ENCODE peak calls at places on chromosomes 11 and 22, in four cellular contexts. One of them, this sample, is unnamed. For H3K4me1, the result is how much of the 10 kb centered on the place peaks cover.

GRCh38 chr22:36963302-36963701 is 49.9 kb downstream of the CSF2RB start:
- DNase-seq in A549: no peak
- DNase-seq in astrocyte: no peak
- DNase-seq in A673: no peak
- DNase-seq in this sample: no peak

GRCh38 chr11:47099213-47099917 is 77.3 kb downstream of the ARFGAP2 start:
- DNase-seq in astrocyte: peak
- DNase-seq in A673: peak
- DNase-seq in A549: no peak
- DNase-seq in this sample: no peak

GRCh38 chr22:42947211-42947990 is 67.5 kb downstream of the PACSIN2 start:
- DNase-seq in astrocyte: no peak
- DNase-seq in A673: no peak
- DNase-seq in A549: peak
- DNase-seq in this sample: no peak

GRCh38 chr11:102309621-102310541 is 7.4 kb upstream of the BIRC3 start:
- DNase-seq in A673: peak
- DNase-seq in astrocyte: no peak
- DNase-seq in A549: peak
- DNase-seq in this sample: no peak

GRCh38 chr22:49967333-49968241 is 7.0 kb downstream of the PIM3 start:
- DNase-seq in astrocyte: no peak
- DNase-seq in A673: no peak
- DNase-seq in A549: no peak
- DNase-seq in this sample: no peak

GRCh38 chr11:118911113-118911879 is 14.4 kb downstream of the BCL9L start:
- DNase-seq in astrocyte: peak
- DNase-seq in A673: peak
- DNase-seq in A549: peak
- DNase-seq in this sample: peak

GRCh38 chr11:47886096-47886495 is 37.9 kb upstream of the NUP160 start:
- DNase-seq in astrocyte: peak
- DNase-seq in A549: peak
- DNase-seq in A673: no peak
- DNase-seq in this sample: peak

GRCh38 chr22:49561976-49562375 is 265.7 kb downstream of the BRD1 start:
- DNase-seq in A549: no peak
- DNase-seq in A673: no peak
- DNase-seq in astrocyte: no peak
- DNase-seq in this sample: no peak

GRCh38 chr11:129247129-129247528 is 55.0 kb upstream of the ARHGAP32 start:
- DNase-seq in A549: peak
- DNase-seq in A673: peak
- DNase-seq in astrocyte: peak
- DNase-seq in this sample: no peak

GRCh38 chr11:71244116-71244815 is 8.1 kb downstream of the SHANK2 start:
- DNase-seq in A673: no peak
- DNase-seq in astrocyte: no peak
- DNase-seq in A549: no peak
- DNase-seq in this sample: no peak

GRCh38 chr11:57638005-57638760 is 11.5 kb downstream of the YPEL4 start:
- DNase-seq in A549: peak
- DNase-seq in astrocyte: peak
- DNase-seq in A673: peak
- DNase-seq in this sample: peak

GRCh38 chr11:12692238-12693074 is 18.2 kb downstream of the TEAD1 start:
- DNase-seq in A673: peak
- DNase-seq in A549: peak
- DNase-seq in astrocyte: peak
- DNase-seq in this sample: no peak
- H3K4me1 ChIP-seq in A673: half or more
- H3K4me1 ChIP-seq in A549: half or more
- H3K4me1 ChIP-seq in astrocyte: half or more
- H3K4me1 ChIP-seq in this sample: half or more

GRCh38 chr11:2388431-2389024 is 11.4 kb downstream of the CD81 start:
- DNase-seq in astrocyte: no peak
- DNase-seq in A549: no peak
- DNase-seq in A673: no peak
- DNase-seq in this sample: no peak

GRCh38 chr11:2384723-2385041 is 7.6 kb downstream of the CD81 start:
- DNase-seq in A549: no peak
- DNase-seq in astrocyte: no peak
- DNase-seq in A673: no peak
- DNase-seq in this sample: no peak

GRCh38 chr11:2385156-2386151 is 8.3 kb downstream of the CD81 start:
- DNase-seq in astrocyte: no peak
- DNase-seq in A673: no peak
- DNase-seq in A549: no peak
- DNase-seq in this sample: no peak

GRCh38 chr11:2387266-2387982 is 10.3 kb downstream of the CD81 start:
- DNase-seq in A673: no peak
- DNase-seq in A549: no peak
- DNase-seq in astrocyte: no peak
- DNase-seq in this sample: no peak

DNA sequence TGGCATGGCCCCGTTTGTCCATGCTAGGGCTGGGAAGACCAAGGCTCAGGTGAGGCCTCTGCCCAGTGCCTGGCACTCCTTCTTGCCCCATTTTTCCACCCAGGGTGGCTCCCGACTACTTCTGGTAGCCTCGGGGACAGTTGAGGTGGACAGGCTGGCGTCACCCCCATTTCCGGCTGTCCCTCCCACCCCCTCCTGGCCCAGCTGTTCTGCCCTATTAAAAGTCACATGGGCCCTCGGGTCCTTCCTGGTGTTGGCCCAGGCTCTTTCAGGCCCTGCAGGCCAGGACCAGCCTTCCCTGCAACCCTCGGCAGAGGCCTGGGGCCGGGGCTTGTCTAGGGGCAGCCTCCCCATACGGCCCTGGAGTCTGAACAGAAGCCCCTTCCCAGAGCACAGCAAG is 9.5 kb downstream of the CD81 start:
- DNase-seq in A549: no peak
- DNase-seq in A673: no peak
- DNase-seq in astrocyte: no peak
- DNase-seq in this sample: no peak
- H3K4me1 ChIP-seq in A549: under half
- H3K4me1 ChIP-seq in A673: under half
- H3K4me1 ChIP-seq in astrocyte: under half
- H3K4me1 ChIP-seq in this sample: under half

GRCh38 chr11:72782081-72782920 is 11.5 kb downstream of the STARD10 start:
- DNase-seq in A549: no peak
- DNase-seq in A673: no peak
- DNase-seq in astrocyte: no peak
- DNase-seq in this sample: peak

GRCh38 chr11:72780291-72781062 is 13.4 kb downstream of the STARD10 start:
- DNase-seq in A673: no peak
- DNase-seq in A549: no peak
- DNase-seq in astrocyte: no peak
- DNase-seq in this sample: peak

GRCh38 chr11:72779495-72780128 is 14.2 kb downstream of the STARD10 start:
- DNase-seq in A549: no peak
- DNase-seq in A673: no peak
- DNase-seq in astrocyte: no peak
- DNase-seq in this sample: no peak

GRCh38 chr11:72781313-72782080 is 12.3 kb downstream of the STARD10 start:
- DNase-seq in A673: peak
- DNase-seq in astrocyte: no peak
- DNase-seq in A549: no peak
- DNase-seq in this sample: no peak

GRCh38 chr11:72781063-72781312 is 12.9 kb downstream of the STARD10 start:
- DNase-seq in A673: no peak
- DNase-seq in astrocyte: no peak
- DNase-seq in A549: no peak
- DNase-seq in this sample: no peak
- H3K4me1 ChIP-seq in A673: under half
- H3K4me1 ChIP-seq in astrocyte: under half
- H3K4me1 ChIP-seq in A549: under half
- H3K4me1 ChIP-seq in this sample: under half

DNA sequence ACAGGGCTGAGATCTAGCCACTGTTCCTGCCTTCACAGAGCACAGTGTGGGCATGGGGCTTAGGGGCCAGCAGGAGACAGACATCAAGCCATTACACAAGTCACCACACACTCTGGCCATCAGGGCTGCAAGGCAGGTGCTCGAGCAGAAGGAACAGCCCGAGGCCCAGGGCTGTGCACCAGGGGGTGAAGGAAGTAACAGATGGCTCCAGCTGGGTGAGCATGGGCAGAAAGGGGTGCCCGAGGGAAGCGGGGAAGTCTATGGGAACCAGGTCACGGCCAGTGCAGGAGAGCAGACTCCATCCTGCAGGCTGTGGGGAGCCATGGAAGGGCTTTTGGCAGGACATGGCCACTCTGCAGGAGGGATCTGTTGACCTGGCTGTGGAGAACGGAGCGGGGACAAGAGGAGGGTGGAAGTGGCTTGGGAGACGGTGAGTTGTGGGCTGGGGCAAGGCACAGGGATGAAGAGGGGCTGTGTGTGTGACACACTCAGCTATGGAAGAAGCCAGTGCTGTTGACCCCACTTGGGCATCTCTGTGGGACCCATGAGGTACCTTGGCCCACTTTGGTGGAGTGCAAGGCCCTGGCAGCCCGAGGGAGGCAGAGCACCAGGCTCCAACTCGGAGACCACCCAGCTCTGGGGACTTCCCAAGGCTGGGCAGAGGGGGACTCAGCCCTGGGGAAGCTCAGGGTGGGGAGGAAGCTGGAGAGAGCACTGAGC is 3.6 kb downstream of the C11orf68 start:
- DNase-seq in A673: no peak
- DNase-seq in A549: no peak
- DNase-seq in astrocyte: no peak
- DNase-seq in this sample: no peak
- H3K4me1 ChIP-seq in A673: under half
- H3K4me1 ChIP-seq in A549: half or more
- H3K4me1 ChIP-seq in astrocyte: half or more
- H3K4me1 ChIP-seq in this sample: under half

GRCh38 chr22:26589845-26590524 is at the start of gene TPST2:
- DNase-seq in A549: peak
- DNase-seq in A673: peak
- DNase-seq in astrocyte: peak
- DNase-seq in this sample: peak
- H3K4me1 ChIP-seq in A549: under half
- H3K4me1 ChIP-seq in A673: under half
- H3K4me1 ChIP-seq in astrocyte: under half
- H3K4me1 ChIP-seq in this sample: under half

GRCh38 chr11:61145228-61146005 is 15.8 kb downstream of the VPS37C start:
- DNase-seq in A673: no peak
- DNase-seq in A549: no peak
- DNase-seq in astrocyte: no peak
- DNase-seq in this sample: no peak

GRCh38 chr11:61141601-61142028 is 19.6 kb downstream of the VPS37C start:
- DNase-seq in A673: no peak
- DNase-seq in astrocyte: no peak
- DNase-seq in A549: no peak
- DNase-seq in this sample: no peak

GRCh38 chr11:61144511-61145179 is 16.6 kb downstream of the VPS37C start:
- DNase-seq in A673: no peak
- DNase-seq in A549: no peak
- DNase-seq in astrocyte: no peak
- DNase-seq in this sample: no peak

GRCh38 chr11:61140416-61140815 is 20.8 kb downstream of the VPS37C start:
- DNase-seq in astrocyte: no peak
- DNase-seq in A673: no peak
- DNase-seq in A549: no peak
- DNase-seq in this sample: no peak

GRCh38 chr11:61142424-61142823 is 18.8 kb downstream of the VPS37C start:
- DNase-seq in astrocyte: no peak
- DNase-seq in A673: no peak
- DNase-seq in A549: no peak
- DNase-seq in this sample: no peak
- H3K4me1 ChIP-seq in astrocyte: under half
- H3K4me1 ChIP-seq in A673: under half
- H3K4me1 ChIP-seq in A549: under half
- H3K4me1 ChIP-seq in this sample: under half

GRCh38 chr11:68371176-68372041 is 59.0 kb downstream of the LRP5 start:
- DNase-seq in A549: no peak
- DNase-seq in astrocyte: peak
- DNase-seq in A673: no peak
- DNase-seq in this sample: no peak
- H3K4me1 ChIP-seq in A549: under half
- H3K4me1 ChIP-seq in astrocyte: under half
- H3K4me1 ChIP-seq in A673: under half
- H3K4me1 ChIP-seq in this sample: under half

GRCh38 chr11:61921446-61921845 is 4.1 kb upstream of the RAB3IL1 start:
- DNase-seq in A673: no peak
- DNase-seq in A549: no peak
- DNase-seq in astrocyte: no peak
- DNase-seq in this sample: no peak
- H3K4me1 ChIP-seq in A673: under half
- H3K4me1 ChIP-seq in A549: under half
- H3K4me1 ChIP-seq in astrocyte: under half
- H3K4me1 ChIP-seq in this sample: under half

DNA sequence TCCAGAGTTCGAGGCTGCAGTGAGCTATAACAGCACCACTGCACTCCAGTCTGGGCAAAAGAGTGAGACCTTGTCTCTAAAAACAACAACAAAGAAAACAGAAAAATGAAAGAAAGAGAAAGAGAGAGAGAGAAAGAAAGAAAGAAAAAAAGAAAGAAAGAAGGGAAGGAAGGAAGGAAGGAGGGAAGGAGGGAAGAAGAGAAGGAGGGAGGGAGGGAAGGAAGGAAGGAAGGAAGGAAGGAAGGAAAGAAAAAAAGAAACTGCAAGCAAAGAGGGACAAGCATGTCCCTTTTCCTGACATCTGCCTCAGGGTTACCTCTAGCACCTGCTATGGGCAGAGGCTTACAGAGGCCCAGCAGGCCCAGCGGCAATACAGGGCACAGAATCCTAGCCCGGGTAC is 475.0 kb downstream of the MIAT start:
- DNase-seq in A549: no peak
- DNase-seq in A673: no peak
- DNase-seq in astrocyte: no peak
- DNase-seq in this sample: no peak
- H3K4me1 ChIP-seq in A549: half or more
- H3K4me1 ChIP-seq in A673: under half
- H3K4me1 ChIP-seq in astrocyte: half or more
- H3K4me1 ChIP-seq in this sample: under half